ENCODE peak calls at places on chromosomes 6 and 20, in six cellular contexts. H is Peyer's patch, Y is breast epithelium, S is colonic mucosa, X is A673, M is left ventricle myocardium inferior. L is an unnamed sample.
A peak's percentile ranks its signal among the peaks of the same experiment; 100 is the strongest.

GRCh38 chr6:12298995-12299394 is 8.8 kb downstream of the EDN1 start:
- DNase-seq in H (no peak), Y (no peak), S (no peak), X (no peak), M (no peak), L (no peak)

GRCh38 chr20:52684911-52685310 is 287.2 kb upstream of the TSHZ2 start:
- DNase-seq in H (no peak), Y (no peak), S (no peak), X (no peak), M (no peak), L (no peak)

GRCh38 chr6:2103644-2104523 is 141.5 kb downstream of the GMDS start:
- DNase-seq in H (no peak), Y (no peak), S (no peak), X (peak; percentile 60), M (no peak), L (no peak)

GRCh38 chr6:112680076-112680475 is 332.9 kb downstream of the RFPL4B start:
- DNase-seq in H (no peak), Y (no peak), S (no peak), X (no peak), M (no peak), L (no peak)

GRCh38 chr20:20143646-20144045 is 91.3 kb downstream of the CFAP61 start:
- DNase-seq in H (no peak), Y (no peak), S (no peak), X (no peak), M (no peak), L (no peak)

GRCh38 chr6:99333068-99333467 is 16.4 kb downstream of the FAXC start:
- DNase-seq in H (no peak), Y (no peak), S (no peak), X (no peak), M (no peak), L (no peak)

GRCh38 chr6:151096691-151097090 is 143.1 kb upstream of the AKAP12 start:
- DNase-seq in H (no peak), Y (no peak), S (no peak), X (no peak), M (no peak), L (no peak)

GRCh38 chr20:46573234-46573633 is 22.8 kb upstream of the OCSTAMP start:
- DNase-seq in H (no peak), Y (no peak), S (no peak), X (no peak), M (no peak), L (no peak)

GRCh38 chr6:8315154-8315553 is 120.2 kb downstream of the SLC35B3 start:
- DNase-seq in H (no peak), Y (no peak), S (no peak), X (peak; percentile 32), M (no peak), L (no peak)

GRCh38 chr6:72425003-72425681 is 196.7 kb upstream of the KCNQ5 start:
- DNase-seq in H (no peak), Y (no peak), S (no peak), X (peak; percentile 26), M (no peak), L (no peak)

GRCh38 chr6:48834706-48835105 is 628.3 kb downstream of the MMUT start:
- DNase-seq in H (no peak), Y (no peak), S (no peak), X (peak; percentile 47), M (no peak), L (no peak)

GRCh38 chr6:14664616-14665315 is 547.2 kb downstream of the CD83 start:
- DNase-seq in H (peak; percentile 58), Y (no peak), S (no peak), X (no peak), M (no peak), L (no peak)

GRCh38 chr20:64144144-64144912 is 19.9 kb upstream of the MYT1 start:
- DNase-seq in H (no peak), Y (no peak), S (no peak), X (no peak), M (no peak), L (no peak)

GRCh38 chr6:146444195-146444594 is 99.4 kb upstream of the RAB32 start:
- DNase-seq in H (no peak), Y (no peak), S (no peak), X (no peak), M (no peak), L (no peak)

GRCh38 chr6:12150812-12151432 is 138.8 kb downstream of the HIVEP1 start:
- DNase-seq in H (no peak), Y (no peak), S (peak; percentile 53), X (peak; percentile 24), M (no peak), L (no peak)

GRCh38 chr20:39813190-39813829 is 851.2 kb downstream of the DHX35 start:
- DNase-seq in H (no peak), Y (no peak), S (no peak), X (no peak), M (no peak), L (no peak)

GRCh38 chr6:77401231-77401630 is 62.1 kb downstream of the HTR1B start:
- DNase-seq in H (no peak), Y (no peak), S (no peak), X (no peak), M (no peak), L (no peak)

GRCh38 chr6:100202417-100203194 is 208.6 kb upstream of the MCHR2 start:
- DNase-seq in H (no peak), Y (no peak), S (no peak), X (peak; percentile 1), M (no peak), L (no peak)

DNA sequence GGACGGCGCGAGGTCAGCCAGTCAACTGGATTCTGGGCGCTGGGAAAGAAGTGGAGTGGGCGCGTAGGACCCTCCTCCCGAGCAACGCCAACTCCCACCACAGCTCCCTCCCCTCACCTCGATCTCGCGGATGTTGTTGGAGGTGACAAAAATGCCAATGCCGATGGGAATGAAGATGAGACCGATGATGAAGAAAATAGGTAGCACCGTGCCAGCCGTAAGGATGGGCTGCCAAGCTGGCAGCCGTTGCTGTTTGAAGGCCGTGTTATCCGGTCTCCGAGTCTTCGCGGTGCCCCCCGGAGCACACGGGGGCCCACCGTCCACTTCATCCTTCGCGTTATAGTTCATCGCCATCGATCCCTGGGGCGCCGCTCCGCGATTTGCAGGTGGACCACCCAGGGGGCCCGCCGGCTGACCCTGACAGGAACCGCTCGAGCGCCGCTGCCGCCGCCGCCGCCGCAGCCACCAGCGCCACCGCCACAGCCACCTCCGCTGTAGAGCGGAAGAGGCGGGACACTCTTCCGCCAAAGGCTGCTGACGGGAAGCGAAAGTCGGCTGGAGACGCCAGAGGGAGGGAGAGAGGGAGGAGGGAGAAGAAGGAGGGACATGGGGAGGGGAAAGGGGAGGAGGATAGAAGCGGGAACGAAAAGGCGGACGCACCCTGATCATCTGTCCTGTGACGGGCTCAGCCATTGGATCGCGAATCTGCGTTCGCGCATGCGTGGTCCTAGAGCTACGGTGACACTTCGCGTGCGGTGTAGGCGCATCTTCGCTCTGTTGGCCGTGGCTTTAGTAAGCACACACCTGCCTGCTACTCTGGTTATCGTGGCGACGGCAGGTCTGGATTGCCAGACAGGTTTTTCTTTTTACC is at the start of gene TMEM30A:
- DNase-seq in H (peak; percentile 92), Y (peak; percentile 96), S (peak; percentile 98), X (peak; percentile 99), M (peak; percentile 96), L (peak; percentile 98)
- TF ChIP-seq CTCF in H (no peak), Y (no peak), S (no peak), X (no peak), M (no peak), L (no peak)

DNA sequence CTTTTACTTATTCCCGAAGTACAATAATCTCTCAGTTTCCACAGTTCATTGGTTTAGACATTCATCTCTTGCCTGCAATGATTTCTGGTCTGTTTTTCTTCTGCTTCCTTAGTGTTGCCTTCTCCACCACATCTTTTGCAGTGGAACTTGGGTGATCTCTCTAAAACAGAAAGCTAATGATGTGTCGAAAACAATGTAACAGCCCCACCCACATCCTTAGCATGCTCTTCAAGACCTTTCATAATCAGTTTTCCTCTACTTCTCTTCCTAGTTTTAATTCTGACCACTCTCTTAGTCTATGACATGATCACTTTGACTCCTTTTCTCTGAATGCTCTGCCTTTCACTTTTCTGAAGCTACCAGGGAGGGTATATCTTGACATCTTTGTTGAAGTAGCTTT is 1007.9 kb upstream of the CITED2 start:
- DNase-seq in H (no peak), Y (no peak), S (no peak), X (no peak), M (no peak), L (no peak)
- H3K4me1 ChIP-seq in H (no peaks in the 10 kb centered on the region), Y (no peaks in the 10 kb centered on the region), S (no peaks in the 10 kb centered on the region), X (no peaks in the 10 kb centered on the region), M (no peaks in the 10 kb centered on the region), L (no peaks in the 10 kb centered on the region)

GRCh38 chr20:24782801-24783630 is 166.1 kb upstream of the CST7 start:
- DNase-seq in H (no peak), Y (no peak), S (no peak), X (no peak), M (no peak), L (no peak)

GRCh38 chr20:24785141-24785924 is 163.7 kb upstream of the CST7 start:
- DNase-seq in H (no peak), Y (no peak), S (no peak), X (no peak), M (no peak), L (no peak)

GRCh38 chr20:24782221-24782620 is 166.8 kb upstream of the CST7 start:
- DNase-seq in H (no peak), Y (peak; percentile 12), S (no peak), X (no peak), M (no peak), L (no peak)

GRCh38 chr20:24784607-24785006 is 164.5 kb upstream of the CST7 start:
- DNase-seq in H (no peak), Y (no peak), S (no peak), X (no peak), M (no peak), L (no peak)

DNA sequence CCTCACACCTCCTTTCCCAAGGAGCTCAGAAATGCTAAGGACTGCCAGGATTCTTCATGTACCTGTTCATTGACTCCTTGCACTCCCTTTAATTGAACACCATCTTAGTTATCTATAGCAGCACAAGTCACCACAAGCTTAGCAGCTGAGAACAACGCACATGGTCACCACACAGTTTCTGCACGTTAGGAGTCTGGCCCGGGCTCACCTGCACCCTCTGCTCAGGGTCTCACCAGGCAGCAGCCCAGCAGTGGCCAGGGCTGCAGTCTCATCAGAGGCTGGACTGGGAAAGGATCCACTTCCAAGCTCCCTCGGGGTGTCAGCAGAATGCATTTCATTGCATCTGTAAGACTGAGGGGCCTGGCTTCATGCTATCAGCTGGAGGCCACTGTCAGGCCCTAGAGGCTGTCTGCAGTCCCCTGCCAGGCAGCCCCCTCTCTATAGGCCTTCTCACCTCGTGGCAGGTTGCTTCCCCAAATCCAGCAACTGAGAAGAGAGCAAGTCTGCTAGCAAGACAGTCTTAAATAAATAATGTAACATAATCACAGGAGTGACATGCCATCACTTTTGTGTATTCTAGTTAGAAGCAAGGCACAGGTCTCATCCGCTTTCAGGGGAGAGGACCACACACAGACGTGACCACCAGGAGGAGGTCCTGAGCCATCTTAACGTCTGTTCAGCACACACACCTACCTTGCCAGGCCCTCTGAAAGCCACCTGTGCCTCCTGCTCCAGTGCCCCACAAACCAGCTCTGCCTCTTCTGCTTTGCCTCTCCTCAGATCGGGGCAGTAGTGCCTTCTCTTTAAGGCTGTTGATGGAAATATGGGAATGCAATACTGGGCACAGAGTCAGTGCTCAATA is 165.2 kb upstream of the CST7 start:
- DNase-seq in H (no peak), Y (no peak), S (no peak), X (no peak), M (no peak), L (no peak)
- TF ChIP-seq CTCF in H (no peak), Y (no peak), S (no peak), X (peak; percentile 26), M (no peak), L (no peak)

DNA sequence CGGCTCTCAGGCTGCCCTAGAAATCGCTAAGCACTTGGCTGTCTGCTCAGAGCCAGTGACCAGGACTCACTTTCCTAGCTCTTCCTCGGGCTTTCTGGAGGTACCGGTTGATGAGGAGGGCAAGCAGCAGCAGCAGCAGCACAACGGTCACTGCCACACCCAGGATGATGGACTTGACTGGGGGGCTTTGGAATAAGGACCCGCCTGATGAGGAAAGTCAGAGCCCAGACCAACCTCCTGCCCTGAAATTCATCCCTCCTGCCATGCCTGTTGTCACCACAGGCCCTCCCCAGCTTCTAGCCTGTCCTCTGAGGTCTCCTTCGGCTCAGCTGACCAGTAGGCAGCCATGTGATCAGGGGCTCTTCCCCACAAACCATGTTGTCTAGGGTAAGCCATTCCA is 16.2 kb downstream of the TREML2 start:
- DNase-seq in H (no peak), Y (no peak), S (no peak), X (no peak), M (no peak), L (peak; percentile 51)
- H3K4me1 ChIP-seq in H (no peaks in the 10 kb centered on the region), Y (no peaks in the 10 kb centered on the region), S (no peaks in the 10 kb centered on the region), X (no peaks in the 10 kb centered on the region), M (no peaks in the 10 kb centered on the region), L (no peaks in the 10 kb centered on the region)

L was measured in right atrium auricular region.